ENCODE peak calls at places on chromosomes 13 and 19, in four cellular contexts. One of them, this sample, is unnamed.
A peak's percentile ranks its signal among the peaks of the same experiment; 100 is the strongest.

GRCh38 chr19:21694171-21694906 is 73.0 kb downstream of the ZNF100 start:
- DNase-seq in Caco-2: no peak
- DNase-seq in CD4-positive, alpha-beta T cell: no peak
- DNase-seq in Calu3: no peak
- DNase-seq in this sample: no peak

GRCh38 chr19:13118424-13119193 is 545 bp downstream of the NACC1 start:
- DNase-seq in CD4-positive, alpha-beta T cell: no peak
- DNase-seq in Caco-2: peak; percentile 82
- DNase-seq in Calu3: peak; percentile 56
- DNase-seq in this sample: peak; percentile 76

GRCh38 chr13:33185853-33186252 is 99.7 kb downstream of the STARD13 start:
- DNase-seq in Calu3: no peak
- DNase-seq in Caco-2: no peak
- DNase-seq in CD4-positive, alpha-beta T cell: no peak
- DNase-seq in this sample: no peak

GRCh38 chr13:28495586-28496564 is 947 bp upstream of the FLT1 start:
- DNase-seq in CD4-positive, alpha-beta T cell: no peak
- DNase-seq in Caco-2: no peak
- DNase-seq in Calu3: no peak
- DNase-seq in this sample: no peak

GRCh38 chr13:49098771-49099512 is 121.2 kb upstream of the MLNR start:
- DNase-seq in Caco-2: no peak
- DNase-seq in CD4-positive, alpha-beta T cell: no peak
- DNase-seq in Calu3: peak; percentile 10
- DNase-seq in this sample: no peak

GRCh38 chr13:30021611-30022010 is 171.2 kb upstream of the UBL3 start:
- DNase-seq in CD4-positive, alpha-beta T cell: no peak
- DNase-seq in Calu3: no peak
- DNase-seq in Caco-2: no peak
- DNase-seq in this sample: no peak

GRCh38 chr13:97136418-97136817 is 85.7 kb upstream of the MBNL2 start:
- DNase-seq in Caco-2: no peak
- DNase-seq in Calu3: no peak
- DNase-seq in CD4-positive, alpha-beta T cell: no peak
- DNase-seq in this sample: no peak

GRCh38 chr19:33280351-33280921 is 21.9 kb downstream of the CEBPA start:
- DNase-seq in Calu3: no peak
- DNase-seq in CD4-positive, alpha-beta T cell: no peak
- DNase-seq in Caco-2: no peak
- DNase-seq in this sample: no peak

GRCh38 chr13:99353836-99354235 is 46.6 kb upstream of the GPR183 start:
- DNase-seq in CD4-positive, alpha-beta T cell: no peak
- DNase-seq in Caco-2: no peak
- DNase-seq in Calu3: no peak
- DNase-seq in this sample: no peak

GRCh38 chr13:114059946-114060860 is 72.2 kb downstream of the RASA3 start:
- DNase-seq in Caco-2: no peak
- DNase-seq in Calu3: no peak
- DNase-seq in CD4-positive, alpha-beta T cell: no peak
- DNase-seq in this sample: no peak

GRCh38 chr19:18291590-18292459 is 10.4 kb upstream of the JUND start:
- DNase-seq in Calu3: peak; percentile 47
- DNase-seq in CD4-positive, alpha-beta T cell: peak; percentile 76
- DNase-seq in Caco-2: peak; percentile 90
- DNase-seq in this sample: peak; percentile 54

GRCh38 chr19:15297416-15298224 is 34.7 kb downstream of the BRD4 start:
- DNase-seq in Caco-2: peak; percentile 91
- DNase-seq in Calu3: peak; percentile 12
- DNase-seq in CD4-positive, alpha-beta T cell: no peak
- DNase-seq in this sample: peak; percentile 79

GRCh38 chr19:50203281-50204080 is at the start of gene MYH14:
- DNase-seq in Calu3: peak; percentile 99
- DNase-seq in CD4-positive, alpha-beta T cell: peak; percentile 3
- DNase-seq in Caco-2: peak; percentile 94
- DNase-seq in this sample: peak; percentile 92

GRCh38 chr13:89910166-89910565 is 1437.3 kb upstream of the MIR17HG start:
- DNase-seq in Caco-2: no peak
- DNase-seq in CD4-positive, alpha-beta T cell: no peak
- DNase-seq in Calu3: no peak
- DNase-seq in this sample: no peak

GRCh38 chr19:39502640-39503417 is 4.1 kb downstream of the DLL3 start:
- DNase-seq in Caco-2: peak; percentile 67
- DNase-seq in Calu3: peak; percentile 65
- DNase-seq in CD4-positive, alpha-beta T cell: peak; percentile 80
- DNase-seq in this sample: peak; percentile 57

GRCh38 chr19:6801397-6802086 is 29.0 kb downstream of the VAV1 start:
- DNase-seq in Calu3: peak; percentile 85
- DNase-seq in CD4-positive, alpha-beta T cell: peak; percentile 77
- DNase-seq in Caco-2: no peak
- DNase-seq in this sample: peak; percentile 20

GRCh38 chr19:6064016-6064702 is 46.1 kb downstream of the RFX2 start:
- DNase-seq in Caco-2: peak; percentile 2
- DNase-seq in Calu3: no peak
- DNase-seq in CD4-positive, alpha-beta T cell: no peak
- DNase-seq in this sample: peak; percentile 62

GRCh38 chr13:24693862-24694471 is 13.8 kb downstream of the ATP12A start:
- DNase-seq in Caco-2: peak; percentile 76
- DNase-seq in CD4-positive, alpha-beta T cell: no peak
- DNase-seq in Calu3: peak; percentile 66
- DNase-seq in this sample: peak; percentile 78

GRCh38 chr19:31701146-31701545 is 351.9 kb upstream of the TSHZ3 start:
- DNase-seq in CD4-positive, alpha-beta T cell: no peak
- DNase-seq in Calu3: no peak
- DNase-seq in Caco-2: no peak
- DNase-seq in this sample: no peak

GRCh38 chr13:45473627-45474026 is 8.9 kb downstream of the COG3 start:
- DNase-seq in Calu3: no peak
- DNase-seq in Caco-2: peak; percentile 42
- DNase-seq in CD4-positive, alpha-beta T cell: no peak
- DNase-seq in this sample: no peak

GRCh38 chr19:13054605-13055212 is 47.9 kb downstream of the LYL1 start:
- DNase-seq in Caco-2: no peak
- DNase-seq in Calu3: no peak
- DNase-seq in CD4-positive, alpha-beta T cell: no peak
- DNase-seq in this sample: no peak

GRCh38 chr19:54952591-54953344 is 5.4 kb upstream of the NLRP7 start:
- DNase-seq in CD4-positive, alpha-beta T cell: no peak
- DNase-seq in Calu3: peak; percentile 14
- DNase-seq in Caco-2: peak; percentile 64
- DNase-seq in this sample: peak; percentile 18

GRCh38 chr19:1400281-1401137 is 833 bp downstream of the GAMT start:
- DNase-seq in Calu3: no peak
- DNase-seq in Caco-2: peak; percentile 66
- DNase-seq in CD4-positive, alpha-beta T cell: no peak
- DNase-seq in this sample: no peak

GRCh38 chr19:11414544-11414943 is 4.6 kb downstream of the RGL3 start:
- DNase-seq in Caco-2: no peak
- DNase-seq in CD4-positive, alpha-beta T cell: no peak
- DNase-seq in Calu3: no peak
- DNase-seq in this sample: no peak

GRCh38 chr19:29771708-29772415 is 39.9 kb upstream of the CCNE1 start:
- DNase-seq in CD4-positive, alpha-beta T cell: peak; percentile 19
- DNase-seq in Calu3: peak; percentile 79
- DNase-seq in Caco-2: peak; percentile 69
- DNase-seq in this sample: peak; percentile 63

GRCh38 chr13:48783181-48783630 is 129.5 kb downstream of the CYSLTR2 start:
- DNase-seq in Caco-2: no peak
- DNase-seq in Calu3: peak; percentile 70
- DNase-seq in CD4-positive, alpha-beta T cell: no peak
- DNase-seq in this sample: peak; percentile 43

GRCh38 chr13:24613755-24614154 is 66.5 kb upstream of the ATP12A start:
- DNase-seq in Calu3: no peak
- DNase-seq in CD4-positive, alpha-beta T cell: no peak
- DNase-seq in Caco-2: no peak
- DNase-seq in this sample: no peak

GRCh38 chr13:80584785-80585184 is 243.9 kb upstream of the SPRY2 start:
- DNase-seq in CD4-positive, alpha-beta T cell: no peak
- DNase-seq in Calu3: no peak
- DNase-seq in Caco-2: no peak
- DNase-seq in this sample: no peak

DNA sequence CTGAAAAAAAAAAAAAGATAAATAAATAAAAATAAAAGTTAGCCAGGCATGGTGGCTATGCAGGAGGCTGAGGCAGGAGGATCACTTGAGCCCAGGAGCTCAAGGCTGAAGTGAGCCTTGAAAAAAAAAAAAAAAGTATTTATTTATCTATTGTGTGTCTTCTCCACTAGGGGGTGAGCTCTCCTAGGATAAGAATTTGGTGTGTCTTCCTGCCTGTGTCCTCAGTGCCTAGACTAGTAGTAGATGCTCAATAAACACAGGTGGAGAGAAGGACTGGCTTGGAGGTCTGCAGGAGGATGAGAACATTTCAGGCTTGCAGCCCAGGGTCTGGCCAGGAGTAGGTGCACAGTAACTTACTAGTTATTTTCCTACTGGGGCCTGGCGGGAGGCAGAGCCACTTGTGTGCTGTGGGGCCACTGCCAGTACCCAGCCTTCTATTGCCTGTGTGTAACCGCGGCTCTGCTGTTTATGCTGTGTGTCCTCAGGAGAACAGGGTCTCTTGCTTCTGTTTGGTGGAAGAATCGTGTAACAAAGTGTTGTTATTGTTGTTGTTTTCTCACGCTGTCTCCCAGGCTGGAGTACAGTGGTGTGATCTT is 5.4 kb downstream of the LMTK3 start:
- DNase-seq in Caco-2: no peak
- DNase-seq in CD4-positive, alpha-beta T cell: no peak
- DNase-seq in Calu3: no peak
- DNase-seq in this sample: peak; percentile 36
- TF ChIP-seq CTCF in Caco-2: peak; percentile 61
- TF ChIP-seq CTCF in CD4-positive, alpha-beta T cell: peak; percentile 68
- TF ChIP-seq CTCF in Calu3: peak; percentile 60
- TF ChIP-seq CTCF in this sample: peak; percentile 40

DNA sequence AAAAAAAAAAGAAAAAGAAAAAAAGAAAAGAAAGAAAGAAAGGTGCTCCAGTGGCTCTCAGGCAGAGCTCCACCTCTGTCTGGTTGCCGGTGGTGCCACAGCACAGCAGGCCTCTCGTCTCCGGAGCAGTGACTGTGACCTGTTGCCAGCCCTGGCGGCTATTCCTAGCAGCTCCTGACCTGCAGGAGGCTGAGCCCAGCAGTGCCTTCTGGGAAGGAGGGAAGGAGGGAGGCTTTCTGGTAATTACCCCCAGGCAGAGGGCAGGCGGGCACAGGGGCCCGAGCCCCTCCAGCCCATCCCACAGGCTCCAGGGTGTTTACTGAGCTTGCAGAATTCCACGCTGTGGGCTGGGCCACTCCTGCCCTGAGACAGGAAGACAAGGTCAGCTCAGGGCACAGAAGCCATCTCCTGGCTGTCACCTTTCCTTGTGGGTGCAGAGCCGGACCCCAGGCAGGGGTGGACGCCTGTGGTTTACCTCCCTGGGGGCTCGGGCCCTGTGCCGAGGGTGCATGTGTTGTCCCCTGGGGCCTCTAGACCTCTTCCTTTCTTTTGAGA is 77.9 kb downstream of the GNG7 start:
- DNase-seq in Calu3: no peak
- DNase-seq in Caco-2: peak; percentile 46
- DNase-seq in CD4-positive, alpha-beta T cell: no peak
- DNase-seq in this sample: no peak
- TF ChIP-seq CTCF in Calu3: no peak
- TF ChIP-seq CTCF in Caco-2: no peak
- TF ChIP-seq CTCF in CD4-positive, alpha-beta T cell: no peak
- TF ChIP-seq CTCF in this sample: no peak

GRCh38 chr13:69306766-69307165 is 800.9 kb upstream of the ATXN8OS start:
- DNase-seq in Calu3: no peak
- DNase-seq in CD4-positive, alpha-beta T cell: no peak
- DNase-seq in Caco-2: no peak
- DNase-seq in this sample: no peak
- TF ChIP-seq CTCF in Calu3: no peak
- TF ChIP-seq CTCF in CD4-positive, alpha-beta T cell: no peak
- TF ChIP-seq CTCF in Caco-2: no peak
- TF ChIP-seq CTCF in this sample: no peak

GRCh38 chr13:50376895-50377575 is 361.8 kb downstream of the KCNRG start:
- DNase-seq in Calu3: peak; percentile 3
- DNase-seq in CD4-positive, alpha-beta T cell: no peak
- DNase-seq in Caco-2: peak; percentile 44
- DNase-seq in this sample: no peak
- TF ChIP-seq CTCF in Calu3: no peak
- TF ChIP-seq CTCF in CD4-positive, alpha-beta T cell: no peak
- TF ChIP-seq CTCF in Caco-2: no peak
- TF ChIP-seq CTCF in this sample: no peak

This sample was measured in RWPE1.